ENCODE peak calls at places on chromosome 22, in nine cellular contexts. H is Calu3, T is upper lobe of right lung, D is hippocampal formation, J is retina, Z is iPS-NIHi11, B is SK-MEL-5, G is hepatocyte, N is NCI-H510A treated with DMSO at 0.1 percent for 48 hours. X is an unnamed sample.

GRCh38 chr22:40215266-40215665 is 37.5 kb downstream of the TNRC6B start:
- DNase-seq in Z (no peak), H (no peak), D (no peak), G (no peak), J (no peak), B (no peak), N (no peak), T (peak), X (no peak)

GRCh38 chr22:19559324-19559811 is 35.2 kb upstream of the CLDN5 start:
- DNase-seq in G (no peak), H (no peak), J (no peak), B (no peak), T (no peak), Z (peak), D (no peak), N (no peak), X (no peak)

GRCh38 chr22:30249049-30250038 is 2.8 kb upstream of the LIF start:
- DNase-seq in N (no peak), G (peak), B (no peak), H (peak), J (no peak), D (no peak), Z (no peak), T (no peak), X (no peak)

GRCh38 chr22:17570851-17571631 is 7.7 kb downstream of the SLC25A18 start:
- DNase-seq in D (peak), B (no peak), J (no peak), T (peak), Z (no peak), N (no peak), G (peak), H (peak), X (no peak)

GRCh38 chr22:19179472-19180048 is 1.0 kb upstream of the SLC25A1 start:
- DNase-seq in J (peak), B (peak), Z (peak), D (peak), N (peak), H (peak), G (peak), T (peak), X (peak)

GRCh38 chr22:37923927-37924326 is 17.8 kb downstream of the MICALL1 start:
- DNase-seq in N (no peak), D (no peak), Z (no peak), J (no peak), G (no peak), T (no peak), B (no peak), H (no peak), X (no peak)

GRCh38 chr22:42933783-42934144 is 76.7 kb upstream of the ARFGAP3 start:
- DNase-seq in J (no peak), Z (no peak), D (no peak), G (peak), H (peak), N (no peak), T (no peak), B (peak), X (no peak)

GRCh38 chr22:37715760-37716159 is 18.9 kb downstream of the TRIOBP start:
- DNase-seq in Z (no peak), J (no peak), B (no peak), D (no peak), G (no peak), H (no peak), T (no peak), N (no peak), X (no peak)

GRCh38 chr22:42967933-42968332 is 47.0 kb downstream of the PACSIN2 start:
- DNase-seq in T (peak), N (no peak), G (no peak), D (no peak), H (no peak), J (no peak), Z (no peak), B (no peak), X (no peak)

GRCh38 chr22:45503816-45504702 is 1.4 kb downstream of the FBLN1 start:
- DNase-seq in H (no peak), G (peak), B (no peak), Z (peak), T (no peak), D (no peak), N (no peak), J (peak), X (peak)

GRCh38 chr22:43824724-43825485 is 12.8 kb upstream of the EFCAB6 start:
- DNase-seq in J (no peak), G (peak), H (no peak), Z (peak), T (peak), D (no peak), N (no peak), B (no peak), X (no peak)

GRCh38 chr22:42948205-42948804 is 66.6 kb downstream of the PACSIN2 start:
- DNase-seq in Z (no peak), D (no peak), G (no peak), B (no peak), T (no peak), H (no peak), J (no peak), N (no peak), X (no peak)

GRCh38 chr22:45318168-45318557 is 8.4 kb downstream of the FAM118A start:
- DNase-seq in D (no peak), J (peak), G (peak), Z (peak), B (peak), N (peak), T (peak), H (peak), X (no peak)

GRCh38 chr22:42937164-42937854 is 77.6 kb downstream of the PACSIN2 start:
- DNase-seq in Z (no peak), B (no peak), J (no peak), N (no peak), T (peak), D (no peak), G (peak), H (peak), X (no peak)

GRCh38 chr22:17199131-17199731 is 20.0 kb downstream of the ADA2 start:
- DNase-seq in T (no peak), B (no peak), J (peak), N (peak), Z (peak), D (no peak), H (no peak), G (peak), X (no peak)

GRCh38 chr22:44489817-44490216 is 8.2 kb downstream of the RTL6 start:
- DNase-seq in N (no peak), B (no peak), D (no peak), T (no peak), G (no peak), J (no peak), Z (no peak), H (no peak), X (no peak)

GRCh38 chr22:41106122-41106968 is 14.0 kb downstream of the EP300 start:
- DNase-seq in Z (no peak), N (no peak), G (no peak), J (no peak), H (no peak), D (no peak), B (no peak), T (no peak), X (no peak)

GRCh38 chr22:44753189-44754042 is 1.0 kb downstream of the ARHGAP8 start:
- DNase-seq in N (no peak), H (peak), Z (peak), G (peak), J (no peak), T (no peak), D (no peak), B (no peak), X (no peak)

GRCh38 chr22:46354176-46354992 is 18.9 kb downstream of the TRMU start:
- DNase-seq in T (peak), G (no peak), Z (no peak), J (no peak), D (no peak), N (no peak), H (no peak), B (no peak), X (no peak)

GRCh38 chr22:22940961-22941605 is 53.5 kb downstream of the IGLL5 start:
- DNase-seq in B (no peak), H (no peak), D (no peak), T (peak), J (no peak), G (no peak), Z (no peak), N (no peak), X (no peak)

GRCh38 chr22:46085831-46086576 is 64.3 kb upstream of the PPARA start:
- DNase-seq in G (no peak), J (no peak), T (peak), B (no peak), H (peak), N (no peak), Z (no peak), D (no peak), X (no peak)

GRCh38 chr22:23754220-23754919 is at the start of gene VPREB3:
- DNase-seq in G (no peak), N (no peak), D (no peak), Z (no peak), J (no peak), T (no peak), H (no peak), B (no peak), X (no peak)

GRCh38 chr22:46994265-46994664 is 231.8 kb downstream of the TBC1D22A start:
- DNase-seq in N (no peak), B (no peak), J (no peak), H (no peak), T (no peak), G (no peak), Z (no peak), D (no peak), X (no peak)

GRCh38 chr22:33579448-33580093 is 340.7 kb downstream of the LARGE1 start:
- DNase-seq in G (peak), J (no peak), Z (peak), N (peak), D (peak), T (no peak), H (peak), B (peak), X (peak)

GRCh38 chr22:23206915-23207314 is 26.6 kb downstream of the BCR start:
- DNase-seq in H (no peak), G (no peak), T (no peak), Z (no peak), D (no peak), B (no peak), J (no peak), N (no peak), X (no peak)

GRCh38 chr22:47051435-47052175 is 289.2 kb downstream of the TBC1D22A start:
- DNase-seq in N (peak), B (no peak), T (no peak), H (no peak), Z (no peak), D (no peak), J (peak), G (no peak), X (no peak)

GRCh38 chr22:20956258-20957117 is 10.6 kb upstream of the AIFM3 start:
- DNase-seq in G (peak), T (peak), N (peak), B (peak), Z (peak), D (no peak), J (no peak), H (peak), X (no peak)

GRCh38 chr22:36365020-36365411 is 22.8 kb downstream of the MYH9 start:
- DNase-seq in D (no peak), G (peak), J (no peak), H (peak), Z (no peak), T (no peak), N (peak), B (no peak), X (no peak)

GRCh38 chr22:20573176-20573829 is 65.9 kb downstream of the MED15 start:
- DNase-seq in N (no peak), Z (no peak), B (no peak), J (no peak), T (no peak), H (no peak), D (no peak), G (no peak), X (no peak)

GRCh38 chr22:38494498-38494897 is 11.6 kb downstream of the DDX17 start:
- DNase-seq in D (no peak), T (no peak), H (no peak), N (no peak), G (no peak), Z (no peak), J (no peak), B (no peak), X (no peak)

GRCh38 chr22:19612866-19613572 is 88.8 kb upstream of the CLDN5 start:
- DNase-seq in T (no peak), H (no peak), J (no peak), N (no peak), B (no peak), D (no peak), G (no peak), Z (no peak), X (no peak)

GRCh38 chr22:42217752-42218280 is 52.6 kb downstream of the TCF20 start:
- DNase-seq in Z (peak), B (no peak), D (no peak), T (no peak), N (no peak), J (no peak), H (no peak), G (no peak), X (no peak)

GRCh38 chr22:49351761-49352221 is 475.9 kb downstream of the BRD1 start:
- DNase-seq in G (no peak), B (no peak), Z (no peak), T (peak), H (no peak), J (no peak), D (no peak), N (no peak), X (no peak)

X was measured in HuH-7.5.